ENCODE peak calls at places on chromosome 19, in five cellular contexts. T is A549, Z is HepG2, I is suprapubic skin, G is stomach. C is an unnamed sample.

GRCh38 chr19:45130888-45131615 is 29.7 kb downstream of the NKPD1 start:
- DNase-seq in T (peak; percentile 54), G (peak; percentile 63), Z (peak; percentile 73), I (no peak), C (no peak)

GRCh38 chr19:50573741-50574461 is 5.7 kb upstream of the LRRC4B start:
- DNase-seq in T (no peak), Z (no peak), I (no peak), G (no peak), C (no peak)

GRCh38 chr19:41694831-41695635 is 7.0 kb upstream of the CEACAM7 start:
- DNase-seq in I (no peak), G (no peak), Z (no peak), T (no peak), C (no peak)

GRCh38 chr19:28169168-28169862 is 1043.6 kb downstream of the UQCRFS1 start:
- DNase-seq in Z (no peak), T (no peak), G (no peak), I (no peak), C (no peak)

GRCh38 chr19:29666634-29667389 is 1.6 kb downstream of the PLEKHF1 start:
- DNase-seq in Z (peak; percentile 55), I (peak; percentile 85), T (no peak), G (peak; percentile 54), C (peak; percentile 75)

GRCh38 chr19:38003427-38004099 is 96.6 kb downstream of the SIPA1L3 start:
- DNase-seq in Z (no peak), I (peak; percentile 87), G (peak; percentile 77), T (no peak), C (peak; percentile 69)

GRCh38 chr19:14758816-14759215 is 19.5 kb downstream of the ADGRE2 start:
- DNase-seq in I (peak; percentile 19), T (no peak), G (no peak), Z (no peak), C (no peak)

GRCh38 chr19:33771308-33772101 is 25.2 kb upstream of the KCTD15 start:
- DNase-seq in I (no peak), Z (peak; percentile 50), T (peak; percentile 94), G (peak; percentile 76), C (peak; percentile 64)

GRCh38 chr19:18871543-18871942 is 24.4 kb downstream of the CERS1 start:
- DNase-seq in Z (no peak), T (no peak), I (no peak), G (no peak), C (no peak)

GRCh38 chr19:48806518-48806817 is 4.4 kb downstream of the BCAT2 start:
- DNase-seq in I (no peak), G (peak; percentile 42), T (peak; percentile 76), Z (no peak), C (peak; percentile 59)

GRCh38 chr19:50264483-50265186 is 61.2 kb downstream of the MYH14 start:
- DNase-seq in Z (peak; percentile 45), I (no peak), T (peak; percentile 43), G (no peak), C (no peak)

GRCh38 chr19:44653977-44654784 is 10.5 kb downstream of the PVR start:
- DNase-seq in T (peak; percentile 87), G (peak; percentile 82), I (peak; percentile 73), Z (peak; percentile 36), C (peak; percentile 66)

GRCh38 chr19:50796128-50796633 is 6.0 kb downstream of the ACP4 start:
- DNase-seq in T (no peak), Z (peak; percentile 46), G (no peak), I (no peak), C (no peak)

GRCh38 chr19:18776736-18777135 is 14.4 kb downstream of the COMP start:
- DNase-seq in T (no peak), Z (no peak), I (no peak), G (no peak), C (no peak)

GRCh38 chr19:6103217-6103644 is 7.1 kb downstream of the RFX2 start:
- DNase-seq in Z (no peak), I (peak; percentile 90), G (peak; percentile 85), T (no peak), C (peak; percentile 72)

GRCh38 chr19:40596608-40597328 is 4.4 kb upstream of the LTBP4 start:
- DNase-seq in I (no peak), Z (peak; percentile 45), G (peak; percentile 76), T (peak; percentile 96), C (peak; percentile 73)

GRCh38 chr19:15231256-15231655 is 992 bp downstream of the EPHX3 start:
- DNase-seq in T (no peak), I (no peak), G (no peak), Z (no peak), C (no peak)

GRCh38 chr19:7986321-7987083 is 18.9 kb downstream of the ELAVL1 start:
- DNase-seq in T (no peak), I (no peak), Z (no peak), G (no peak), C (no peak)

GRCh38 chr19:13381827-13382632 is 124.2 kb downstream of the CACNA1A start:
- DNase-seq in T (no peak), I (no peak), Z (no peak), G (no peak), C (no peak)

GRCh38 chr19:19304186-19304975 is 15.9 kb downstream of the SUGP1 start:
- DNase-seq in I (no peak), T (no peak), G (no peak), Z (no peak), C (no peak)

GRCh38 chr19:49605605-49606004 is 14.6 kb downstream of the PRR12 start:
- DNase-seq in I (no peak), T (no peak), Z (no peak), G (no peak), C (no peak)

GRCh38 chr19:40802300-40803169 is 3.5 kb downstream of the EGLN2 start:
- DNase-seq in Z (no peak), T (no peak), I (no peak), G (peak; percentile 71), C (peak; percentile 79)

GRCh38 chr19:1210227-1210538 is 4.6 kb downstream of the STK11 start:
- DNase-seq in I (no peak), T (no peak), Z (no peak), G (no peak), C (no peak)

GRCh38 chr19:1211494-1212234 is 6.1 kb downstream of the STK11 start:
- DNase-seq in Z (no peak), T (no peak), G (peak; percentile 64), I (no peak), C (peak; percentile 55)

GRCh38 chr19:1206063-1206732 is 620 bp downstream of the STK11 start:
- DNase-seq in G (no peak), I (no peak), T (no peak), Z (no peak), C (peak; percentile 57)

GRCh38 chr19:1205114-1206062 is at the start of gene STK11:
- DNase-seq in G (peak; percentile 99), Z (peak; percentile 91), T (peak; percentile 94), I (peak; percentile 99), C (peak; percentile 100)

GRCh38 chr19:1206733-1207301 is 1.2 kb downstream of the STK11 start:
- DNase-seq in T (no peak), Z (no peak), I (no peak), G (no peak), C (no peak)
- TF ChIP-seq EP300 in T (no peak), Z (no peak), I (no peak), G (no peak), C (no peak)

DNA sequence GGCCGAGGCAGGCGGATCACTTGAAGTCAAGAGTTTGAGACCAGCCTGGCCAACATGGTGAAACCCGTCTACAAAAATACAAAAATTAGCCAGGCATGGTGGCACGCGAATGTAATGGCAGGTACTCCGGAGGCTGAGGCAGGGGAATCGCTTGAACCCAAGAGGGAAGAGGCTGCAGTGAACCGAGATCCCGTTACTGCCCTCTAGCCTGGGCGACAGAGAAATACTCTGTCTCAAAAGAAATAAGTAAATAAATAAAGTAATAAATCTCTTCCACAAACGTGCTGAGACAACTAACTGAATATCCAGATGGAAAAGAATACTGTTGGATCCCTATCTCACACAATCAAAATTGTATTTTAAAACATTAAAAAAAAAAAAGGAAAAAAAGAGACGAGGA is 807 bp upstream of the ZNF813 start:
- DNase-seq in G (no peak), I (no peak), Z (no peak), T (no peak), C (no peak)
- TF ChIP-seq CTCF in G (no peak), I (no peak), Z (peak; percentile 45), T (no peak), C (no peak)

GRCh38 chr19:56507446-56508281 is at the start of gene ZNF471:
- DNase-seq in G (peak; percentile 97), Z (no peak), I (peak; percentile 98), T (peak; percentile 4), C (peak; percentile 99)
- TF ChIP-seq EP300 in G (no peak), Z (no peak), I (no peak), T (no peak), C (no peak)

DNA sequence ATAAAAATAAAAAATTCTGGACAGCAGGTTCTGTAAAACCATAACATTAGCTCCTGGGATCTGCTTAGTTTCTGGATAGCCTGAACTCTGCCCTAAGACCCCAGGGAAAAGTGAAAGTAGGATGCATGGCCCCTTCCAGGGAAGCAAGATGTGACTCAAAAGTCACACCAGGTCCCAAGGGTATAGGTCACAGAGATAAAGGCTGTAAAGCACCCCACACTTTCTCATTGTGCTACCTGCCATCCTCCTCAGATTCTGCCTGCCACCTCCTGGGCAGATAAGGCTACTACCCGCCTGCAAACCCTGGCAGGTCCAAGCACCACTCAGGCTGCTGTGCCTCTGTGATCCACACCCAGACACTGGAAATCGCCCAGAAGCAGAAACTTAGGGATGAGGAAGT is 20.6 kb downstream of the FFAR2 start:
- DNase-seq in T (peak; percentile 82), G (peak; percentile 70), I (no peak), Z (peak; percentile 54), C (no peak)
- TF ChIP-seq CTCF in T (peak; percentile 74), G (peak; percentile 84), I (peak; percentile 68), Z (peak; percentile 94), C (peak; percentile 23)

DNA sequence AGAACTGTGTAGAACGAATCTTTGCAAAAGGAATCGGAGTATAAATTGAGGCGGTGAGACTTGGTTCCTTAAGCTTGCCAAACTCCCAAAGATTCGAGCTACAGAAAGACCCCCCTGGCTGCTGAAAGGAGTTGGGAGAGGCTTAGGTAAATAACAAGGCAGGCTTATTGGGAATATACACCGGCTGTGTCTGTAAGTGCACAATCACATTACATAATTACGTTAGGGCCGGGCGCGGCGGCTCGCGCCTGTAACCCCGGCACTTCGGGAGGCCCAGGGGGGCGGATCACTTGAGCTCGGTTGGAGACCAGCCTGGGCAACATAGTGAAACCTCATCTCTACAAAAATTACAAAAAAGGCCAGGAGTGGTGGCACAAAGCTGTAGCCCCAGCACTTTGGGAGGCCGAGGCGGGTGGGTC is 12.2 kb downstream of the TMEM160 start:
- DNase-seq in T (no peak), I (no peak), G (peak; percentile 54), Z (no peak), C (no peak)
- TF ChIP-seq EP300 in T (no peak), I (no peak), G (no peak), Z (no peak), C (no peak)

DNA sequence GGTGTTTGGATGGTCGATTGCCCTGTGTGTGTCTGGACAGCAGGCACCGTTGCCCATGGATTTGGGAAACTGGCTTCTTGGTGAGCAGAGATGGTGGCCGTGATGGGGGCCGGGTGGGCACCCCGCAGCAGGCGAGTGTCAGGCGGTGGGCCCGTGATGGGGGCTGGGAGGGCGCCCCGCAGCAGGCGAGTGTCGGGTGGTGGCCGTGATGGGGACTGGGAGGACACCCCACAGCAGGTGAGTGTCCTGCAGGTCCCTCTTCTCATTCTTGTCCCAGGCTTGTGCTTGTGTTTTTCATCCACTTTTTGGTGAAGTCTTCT is 86.5 kb downstream of the KDM4B start:
- DNase-seq in T (no peak), Z (no peak), G (no peak), I (no peak), C (no peak)
- TF ChIP-seq CTCF in T (no peak), Z (no peak), G (no peak), I (no peak), C (no peak)

C was measured in ovary.